ENCODE peak calls at places on chromosomes 11 and 22, in nine cellular contexts. X, Q, B, H, G, E, Z, A and U are unnamed samples.
A peak's percentile ranks its signal among the peaks of the same experiment; 100 is the strongest.

GRCh38 chr11:116913000-116913399 is 75.6 kb upstream of the APOA1 start:
- DNase-seq in X (no peak), Q (peak; percentile 42), B (no peak), H (no peak), G (no peak), E (no peak), Z (no peak), A (peak; percentile 45), U (no peak)

GRCh38 chr22:46377566-46378498 is 42.3 kb downstream of the TRMU start:
- DNase-seq in X (peak; percentile 90), Q (no peak), B (no peak), H (no peak), G (no peak), E (no peak), Z (no peak), A (peak; percentile 83), U (no peak)

GRCh38 chr11:89177691-89178231 is at the start of gene TYR:
- DNase-seq in X (no peak), Q (no peak), B (no peak), H (no peak), G (no peak), E (no peak), Z (no peak), A (no peak), U (no peak)

GRCh38 chr11:65221026-65221425 is 39.3 kb downstream of the CAPN1 start:
- DNase-seq in X (no peak), Q (no peak), B (no peak), H (no peak), G (no peak), E (no peak), Z (no peak), A (no peak), U (no peak)

GRCh38 chr22:46902436-46902835 is 140.0 kb downstream of the TBC1D22A start:
- DNase-seq in X (no peak), Q (no peak), B (no peak), H (no peak), G (no peak), E (no peak), Z (no peak), A (no peak), U (no peak)

GRCh38 chr11:117933475-117933874 is 4.3 kb upstream of the TMPRSS13 start:
- DNase-seq in X (no peak), Q (no peak), B (no peak), H (no peak), G (no peak), E (no peak), Z (no peak), A (no peak), U (no peak)

GRCh38 chr11:67667490-67668190 is 6.8 kb downstream of the ALDH3B2 start:
- DNase-seq in X (no peak), Q (no peak), B (no peak), H (no peak), G (no peak), E (no peak), Z (no peak), A (no peak), U (no peak)

GRCh38 chr11:77396305-77396704 is 77.6 kb downstream of the PAK1 start:
- DNase-seq in X (no peak), Q (no peak), B (no peak), H (no peak), G (no peak), E (no peak), Z (no peak), A (no peak), U (no peak)

GRCh38 chr11:125170406-125171031 is 6.0 kb downstream of the PKNOX2 start:
- DNase-seq in X (no peak), Q (no peak), B (no peak), H (no peak), G (no peak), E (no peak), Z (no peak), A (peak; percentile 59), U (no peak)

GRCh38 chr22:17199131-17199731 is 20.0 kb downstream of the ADA2 start:
- DNase-seq in X (no peak), Q (peak; percentile 49), B (peak; percentile 67), H (no peak), G (no peak), E (no peak), Z (no peak), A (peak; percentile 55), U (peak; percentile 66)

GRCh38 chr11:122486793-122487495 is 168.6 kb upstream of the UBASH3B start:
- DNase-seq in X (no peak), Q (no peak), B (no peak), H (no peak), G (no peak), E (no peak), Z (no peak), A (peak; percentile 41), U (no peak)

GRCh38 chr11:99069831-99070444 is 49.2 kb downstream of the CNTN5 start:
- DNase-seq in X (peak; percentile 18), Q (no peak), B (no peak), H (no peak), G (no peak), E (no peak), Z (no peak), A (peak; percentile 21), U (no peak)

GRCh38 chr11:69419662-69420061 is 61.8 kb upstream of the LINC01488 start:
- DNase-seq in X (no peak), Q (no peak), B (no peak), H (no peak), G (no peak), E (no peak), Z (no peak), A (peak; percentile 31), U (no peak)

GRCh38 chr22:44702479-44703219 is 645 bp downstream of the PRR5 start:
- DNase-seq in X (peak; percentile 19), Q (no peak), B (no peak), H (peak; percentile 35), G (peak; percentile 13), E (no peak), Z (no peak), A (peak; percentile 53), U (no peak)

GRCh38 chr11:73272680-73273038 is 521 bp downstream of the P2RY6 start:
- DNase-seq in X (no peak), Q (no peak), B (no peak), H (no peak), G (no peak), E (no peak), Z (no peak), A (no peak), U (no peak)

GRCh38 chr11:108758458-108758857 is 93.6 kb downstream of the DDX10 start:
- DNase-seq in X (no peak), Q (no peak), B (no peak), H (no peak), G (no peak), E (no peak), Z (no peak), A (no peak), U (no peak)

GRCh38 chr22:40525250-40525884 is 111.2 kb downstream of the MRTFA start:
- DNase-seq in X (peak; percentile 45), Q (no peak), B (no peak), H (no peak), G (peak; percentile 64), E (no peak), Z (peak; percentile 50), A (peak; percentile 43), U (no peak)

GRCh38 chr22:19745155-19746133 is 15.1 kb upstream of the TBX1 start:
- DNase-seq in X (no peak), Q (no peak), B (no peak), H (no peak), G (no peak), E (no peak), Z (no peak), A (no peak), U (no peak)